ENCODE peak calls at places on chromosomes 11 and 22, in six cellular contexts. O is A549, F is spleen, E is endodermal cell, N is mesendoderm, A is IMR-90. Q is an unnamed sample.

GRCh38 chr11:8832571-8833260 is 78.3 kb upstream of the AKIP1 start:
- DNase-seq in A (peak; percentile 83), F (no peak), E (peak; percentile 69), O (no peak), N (peak; percentile 87), Q (peak; percentile 41)

GRCh38 chr22:50697667-50698506 is 25.3 kb downstream of the SHANK3 start:
- DNase-seq in N (no peak), F (peak; percentile 61), O (no peak), A (no peak), E (peak; percentile 56), Q (peak; percentile 17)

GRCh38 chr11:63985812-63986155 is 454 bp upstream of the OTUB1 start:
- DNase-seq in A (no peak), F (peak; percentile 94), N (no peak), E (no peak), O (no peak), Q (no peak)

GRCh38 chr11:9264381-9265210 is 554 bp downstream of the DENND5A start:
- DNase-seq in F (peak; percentile 89), E (peak; percentile 72), O (peak; percentile 39), N (peak; percentile 40), A (peak; percentile 81), Q (peak; percentile 16)

GRCh38 chr11:62547691-62548281 is 1.2 kb upstream of the AHNAK start:
- DNase-seq in A (no peak), N (no peak), O (peak; percentile 48), F (no peak), E (no peak), Q (no peak)

GRCh38 chr11:720642-721346 is 14.8 kb downstream of the EPS8L2 start:
- DNase-seq in F (peak; percentile 81), A (peak; percentile 29), O (no peak), N (peak; percentile 77), E (peak; percentile 97), Q (peak; percentile 33)

GRCh38 chr11:2077061-2077802 is 62.0 kb downstream of the IGF2 start:
- DNase-seq in E (no peak), O (peak; percentile 51), F (no peak), N (no peak), A (peak; percentile 65), Q (no peak)

GRCh38 chr11:100676901-100677300 is 10.2 kb upstream of the ARHGAP42 start:
- DNase-seq in O (no peak), E (peak; percentile 81), F (no peak), A (peak; percentile 49), N (peak; percentile 95), Q (no peak)

GRCh38 chr22:39471421-39472141 is 14.8 kb downstream of the MGAT3 start:
- DNase-seq in N (peak; percentile 80), F (no peak), A (peak; percentile 51), E (no peak), O (no peak), Q (no peak)

GRCh38 chr11:96187779-96188624 is 155.0 kb downstream of the MAML2 start:
- DNase-seq in O (no peak), A (peak; percentile 85), F (no peak), E (no peak), N (no peak), Q (no peak)

GRCh38 chr11:69443138-69443967 is 38.1 kb upstream of the LINC01488 start:
- DNase-seq in E (peak; percentile 97), A (peak; percentile 94), F (peak; percentile 95), O (peak; percentile 88), N (peak; percentile 97), Q (peak; percentile 98)

GRCh38 chr11:106681435-106681834 is 336.8 kb downstream of the GUCY1A2 start:
- DNase-seq in F (no peak), N (no peak), E (no peak), A (no peak), O (no peak), Q (no peak)

GRCh38 chr11:116244889-116245288 is 527.9 kb downstream of the BUD13 start:
- DNase-seq in N (no peak), A (no peak), F (no peak), O (no peak), E (no peak), Q (no peak)

GRCh38 chr11:128522943-128523518 is 64.3 kb downstream of the ETS1 start:
- DNase-seq in A (no peak), O (no peak), F (no peak), N (no peak), E (no peak), Q (no peak)

GRCh38 chr11:28621648-28622215 is 513.5 kb downstream of the METTL15 start:
- DNase-seq in F (no peak), O (no peak), A (peak; percentile 29), E (no peak), N (no peak), Q (no peak)

GRCh38 chr11:65745049-65745448 is 24.5 kb upstream of the RNASEH2C start:
- DNase-seq in E (no peak), O (no peak), N (no peak), A (no peak), F (no peak), Q (peak; percentile 43)

GRCh38 chr11:117604349-117604995 is 192.5 kb downstream of the DSCAML1 start:
- DNase-seq in N (no peak), O (no peak), F (no peak), A (peak; percentile 32), E (peak; percentile 35), Q (no peak)

GRCh38 chr11:116851631-116852030 is 14.2 kb upstream of the APOA1 start:
- DNase-seq in F (peak; percentile 79), O (no peak), A (no peak), E (no peak), N (no peak), Q (no peak)

GRCh38 chr22:47193606-47194316 is 431.3 kb downstream of the TBC1D22A start:
- DNase-seq in A (no peak), F (peak; percentile 66), O (no peak), N (no peak), E (peak; percentile 14), Q (no peak)

GRCh38 chr11:88246680-88247079 is 71.4 kb upstream of the RAB38 start:
- DNase-seq in A (peak; percentile 86), E (no peak), O (no peak), F (no peak), N (no peak), Q (no peak)

GRCh38 chr22:20231499-20232236 is 36.5 kb downstream of the RTN4R start:
- DNase-seq in E (no peak), A (no peak), O (no peak), N (no peak), F (no peak), Q (no peak)
- H3K4me3 ChIP-seq in E (no peak overlapping the region), A (no peak overlapping the region), O (no peak overlapping the region), N (no peak overlapping the region), F (no peak overlapping the region), Q (no peak overlapping the region)

GRCh38 chr11:15810581-15810980 is 545.8 kb downstream of the SOX6 start:
- DNase-seq in O (no peak), N (no peak), F (no peak), A (no peak), E (no peak), Q (no peak)
- H3K4me1 ChIP-seq in O (no peaks in the 10 kb centered on the region), N (peaks cover 6% of the 10 kb centered on the region), F (peaks cover under 1% of the 10 kb centered on the region), A (peaks cover 2% of the 10 kb centered on the region), E (peaks cover 21% of the 10 kb centered on the region), Q (no peaks in the 10 kb centered on the region)

GRCh38 chr22:30245181-30245984 is 1.2 kb downstream of the LIF start:
- DNase-seq in N (peak; percentile 66), A (no peak), F (no peak), O (no peak), E (peak; percentile 80), Q (no peak)
- H3K4me3 ChIP-seq in N (no peak overlapping the region), A (peak overlapping the region; percentile 87), F (peak overlapping the region; percentile 39), O (no peak overlapping the region), E (peak overlapping the region; percentile 78), Q (peak overlapping the region; percentile 58)

GRCh38 chr22:40853961-40854360 is 2.5 kb downstream of the ST13 start:
- DNase-seq in N (no peak), A (no peak), F (no peak), O (no peak), E (no peak), Q (no peak)

GRCh38 chr22:40855960-40856512 is 403 bp downstream of the ST13 start:
- DNase-seq in N (peak; percentile 52), F (peak; percentile 90), O (no peak), A (peak; percentile 18), E (peak; percentile 74), Q (peak; percentile 44)

GRCh38 chr22:40855104-40855959 is 1.1 kb downstream of the ST13 start:
- DNase-seq in E (peak; percentile 42), F (no peak), N (no peak), O (no peak), A (no peak), Q (no peak)

GRCh38 chr22:40857309-40857851 is 432 bp downstream of the XPNPEP3 start:
- DNase-seq in E (no peak), F (no peak), A (no peak), O (no peak), N (no peak), Q (no peak)

DNA sequence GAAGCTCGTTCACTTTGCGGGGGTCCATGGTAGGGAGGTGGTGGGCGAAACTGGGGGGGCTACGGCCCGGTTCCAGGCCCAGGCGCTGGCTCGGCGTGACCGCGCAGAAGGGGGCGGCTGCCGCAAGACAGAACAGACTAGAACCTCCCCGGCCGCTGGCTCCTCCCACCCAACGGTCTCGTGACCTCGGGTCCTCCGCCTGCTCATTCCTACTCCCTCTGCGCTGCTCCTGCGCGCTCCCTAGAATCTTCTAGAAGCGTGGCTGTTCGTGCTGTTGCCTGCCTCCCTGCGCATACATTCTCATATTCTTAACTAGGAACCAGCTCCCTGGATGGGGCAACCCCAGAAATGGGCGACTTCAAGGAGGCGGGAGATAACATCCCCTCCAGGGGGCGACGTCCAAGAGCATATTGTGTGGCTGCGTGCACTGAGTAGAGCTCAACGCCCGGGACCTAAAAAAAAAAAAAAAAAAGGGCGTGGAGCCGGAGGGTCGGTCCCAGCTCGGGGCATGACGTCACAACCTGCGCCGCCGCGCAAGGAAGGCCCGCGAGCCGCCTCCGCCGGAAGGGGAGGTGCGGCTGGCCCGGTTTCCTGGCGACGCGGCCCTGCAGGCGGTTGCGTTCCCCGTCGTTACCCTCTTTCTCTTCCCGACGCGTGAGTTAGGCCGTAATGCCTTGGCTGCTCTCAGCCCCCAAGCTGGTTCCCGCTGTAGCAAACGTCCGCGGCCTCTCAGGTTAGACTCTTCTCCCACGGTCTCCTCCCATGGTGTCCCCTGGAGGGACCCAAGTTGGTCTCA is at the start of the genes ST13 and XPNPEP3:
- DNase-seq in E (peak; percentile 98), F (peak; percentile 99), O (peak; percentile 50), N (peak; percentile 98), A (peak; percentile 95), Q (peak; percentile 97)
- H3K4me1 ChIP-seq in E (peaks cover 13% of the 10 kb centered on the region), F (peaks cover 67% of the 10 kb centered on the region), O (peaks cover 45% of the 10 kb centered on the region), N (no peaks in the 10 kb centered on the region), A (peaks cover 9% of the 10 kb centered on the region), Q (peaks cover 3% of the 10 kb centered on the region)

DNA sequence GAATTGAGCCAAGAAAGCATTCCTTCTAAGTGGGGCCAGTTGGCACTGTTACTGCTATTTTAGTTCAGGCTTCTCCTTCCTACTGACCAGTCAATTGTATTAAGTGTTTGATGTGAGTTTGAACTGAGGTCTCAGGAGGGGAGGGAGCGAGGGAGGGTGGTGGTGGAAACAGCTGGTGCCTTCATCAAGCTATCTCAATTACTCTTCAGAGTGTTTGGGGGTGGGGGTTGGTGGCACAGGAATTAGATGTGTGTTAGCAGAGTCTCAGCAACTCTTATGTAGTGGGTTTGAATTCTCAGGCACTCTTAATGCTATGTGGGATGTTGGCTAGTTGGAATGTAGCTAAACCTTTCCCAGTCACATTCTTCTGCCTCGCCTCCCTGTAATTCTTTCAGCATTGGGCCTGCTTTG is 14.5 kb downstream of the CTNND1 start:
- DNase-seq in N (peak; percentile 94), E (peak; percentile 76), O (no peak), A (peak; percentile 63), F (no peak), Q (no peak)
- H3K4me3 ChIP-seq in N (no peak overlapping the region), E (peak overlapping the region; percentile 68), O (no peak overlapping the region), A (no peak overlapping the region), F (peak overlapping the region; percentile 1), Q (no peak overlapping the region)

GRCh38 chr22:38087855-38088254 is 3.9 kb upstream of the SLC16A8 start:
- DNase-seq in N (no peak), A (no peak), F (no peak), E (no peak), O (no peak), Q (no peak)
- H3K4me1 ChIP-seq in N (no peaks in the 10 kb centered on the region), A (peaks cover 2% of the 10 kb centered on the region), F (peaks cover 10% of the 10 kb centered on the region), E (peaks cover 7% of the 10 kb centered on the region), O (no peaks in the 10 kb centered on the region), Q (no peaks in the 10 kb centered on the region)